ENCODE peak calls at places on chromosomes 6 and 20, in seven cellular contexts. One of them, this sample, is unnamed.
A peak's percentile ranks its signal among the peaks of the same experiment; 100 is the strongest.

GRCh38 chr6:149065658-149066556 is 251.6 kb upstream of the TAB2 start:
- DNase-seq in HepG2: no peak
- DNase-seq in GM23338: no peak
- DNase-seq in K562: no peak
- DNase-seq in sigmoid colon: no peak
- DNase-seq in transverse colon: no peak
- DNase-seq in HL-60: peak; percentile 66
- DNase-seq in this sample: no peak

GRCh38 chr6:117591405-117591804 is 10.9 kb downstream of the GOPC start:
- DNase-seq in HepG2: no peak
- DNase-seq in GM23338: no peak
- DNase-seq in K562: no peak
- DNase-seq in sigmoid colon: no peak
- DNase-seq in transverse colon: no peak
- DNase-seq in HL-60: no peak
- DNase-seq in this sample: no peak

GRCh38 chr6:148217051-148217450 is 125.6 kb upstream of the SASH1 start:
- DNase-seq in HepG2: no peak
- DNase-seq in GM23338: no peak
- DNase-seq in K562: no peak
- DNase-seq in sigmoid colon: no peak
- DNase-seq in transverse colon: no peak
- DNase-seq in HL-60: no peak
- DNase-seq in this sample: no peak

GRCh38 chr20:40741507-40742106 is 52.6 kb upstream of the MAFB start:
- DNase-seq in HepG2: peak; percentile 57
- DNase-seq in GM23338: peak; percentile 83
- DNase-seq in K562: peak; percentile 56
- DNase-seq in sigmoid colon: no peak
- DNase-seq in transverse colon: peak; percentile 51
- DNase-seq in HL-60: peak; percentile 56
- DNase-seq in this sample: peak; percentile 67

GRCh38 chr20:4942336-4942735 is 59.0 kb downstream of the SLC23A2 start:
- DNase-seq in HepG2: no peak
- DNase-seq in GM23338: no peak
- DNase-seq in K562: no peak
- DNase-seq in sigmoid colon: no peak
- DNase-seq in transverse colon: no peak
- DNase-seq in HL-60: no peak
- DNase-seq in this sample: no peak

GRCh38 chr6:1957746-1958145 is 287.7 kb downstream of the GMDS start:
- DNase-seq in HepG2: no peak
- DNase-seq in GM23338: no peak
- DNase-seq in K562: no peak
- DNase-seq in sigmoid colon: no peak
- DNase-seq in transverse colon: no peak
- DNase-seq in HL-60: no peak
- DNase-seq in this sample: no peak

GRCh38 chr20:58223358-58223941 is 5.0 kb downstream of the ANKRD60 start:
- DNase-seq in HepG2: no peak
- DNase-seq in GM23338: no peak
- DNase-seq in K562: no peak
- DNase-seq in sigmoid colon: peak; percentile 34
- DNase-seq in transverse colon: no peak
- DNase-seq in HL-60: no peak
- DNase-seq in this sample: no peak

GRCh38 chr20:31968299-31969126 is 562 bp downstream of the XKR7 start:
- DNase-seq in HepG2: peak; percentile 64
- DNase-seq in GM23338: peak; percentile 97
- DNase-seq in K562: peak; percentile 85
- DNase-seq in sigmoid colon: no peak
- DNase-seq in transverse colon: peak; percentile 56
- DNase-seq in HL-60: peak; percentile 69
- DNase-seq in this sample: peak; percentile 63

GRCh38 chr6:109093732-109094131 is 914 bp downstream of the SESN1 start:
- DNase-seq in HepG2: no peak
- DNase-seq in GM23338: no peak
- DNase-seq in K562: peak; percentile 36
- DNase-seq in sigmoid colon: no peak
- DNase-seq in transverse colon: no peak
- DNase-seq in HL-60: no peak
- DNase-seq in this sample: no peak

GRCh38 chr6:19664050-19664449 is 173.1 kb upstream of the ID4 start:
- DNase-seq in HepG2: no peak
- DNase-seq in GM23338: peak; percentile 38
- DNase-seq in K562: no peak
- DNase-seq in sigmoid colon: no peak
- DNase-seq in transverse colon: no peak
- DNase-seq in HL-60: no peak
- DNase-seq in this sample: no peak

GRCh38 chr20:33178726-33179125 is 10.8 kb downstream of the BPIFA2 start:
- DNase-seq in HepG2: peak; percentile 57
- DNase-seq in GM23338: peak; percentile 63
- DNase-seq in K562: no peak
- DNase-seq in sigmoid colon: no peak
- DNase-seq in transverse colon: no peak
- DNase-seq in HL-60: no peak
- DNase-seq in this sample: peak; percentile 59

GRCh38 chr6:138622967-138623366 is 123.7 kb upstream of the NHSL1 start:
- DNase-seq in HepG2: no peak
- DNase-seq in GM23338: no peak
- DNase-seq in K562: no peak
- DNase-seq in sigmoid colon: no peak
- DNase-seq in transverse colon: no peak
- DNase-seq in HL-60: no peak
- DNase-seq in this sample: no peak

GRCh38 chr6:152979116-152979515 is 3.7 kb downstream of the FBXO5 start:
- DNase-seq in HepG2: no peak
- DNase-seq in GM23338: no peak
- DNase-seq in K562: no peak
- DNase-seq in sigmoid colon: no peak
- DNase-seq in transverse colon: no peak
- DNase-seq in HL-60: no peak
- DNase-seq in this sample: no peak

GRCh38 chr6:110255356-110255755 is 75.1 kb downstream of the CDC40 start:
- DNase-seq in HepG2: no peak
- DNase-seq in GM23338: peak; percentile 80
- DNase-seq in K562: peak; percentile 16
- DNase-seq in sigmoid colon: no peak
- DNase-seq in transverse colon: no peak
- DNase-seq in HL-60: no peak
- DNase-seq in this sample: no peak

GRCh38 chr6:224350-224749 is 67.9 kb upstream of the DUSP22 start:
- DNase-seq in HepG2: no peak
- DNase-seq in GM23338: no peak
- DNase-seq in K562: no peak
- DNase-seq in sigmoid colon: no peak
- DNase-seq in transverse colon: no peak
- DNase-seq in HL-60: no peak
- DNase-seq in this sample: no peak

GRCh38 chr6:19836799-19837510 is at the start of gene ID4:
- DNase-seq in HepG2: no peak
- DNase-seq in GM23338: peak; percentile 97
- DNase-seq in K562: no peak
- DNase-seq in sigmoid colon: peak; percentile 98
- DNase-seq in transverse colon: peak; percentile 90
- DNase-seq in HL-60: no peak
- DNase-seq in this sample: peak; percentile 89

GRCh38 chr20:58245181-58245891 is 16.9 kb upstream of the ANKRD60 start:
- DNase-seq in HepG2: no peak
- DNase-seq in GM23338: no peak
- DNase-seq in K562: no peak
- DNase-seq in sigmoid colon: no peak
- DNase-seq in transverse colon: no peak
- DNase-seq in HL-60: no peak
- DNase-seq in this sample: no peak

GRCh38 chr20:50569864-50570836 is 60.0 kb downstream of the PTPN1 start:
- DNase-seq in HepG2: peak; percentile 33
- DNase-seq in GM23338: peak; percentile 72
- DNase-seq in K562: peak; percentile 75
- DNase-seq in sigmoid colon: no peak
- DNase-seq in transverse colon: no peak
- DNase-seq in HL-60: peak; percentile 63
- DNase-seq in this sample: no peak

GRCh38 chr6:30960907-30961673 is 20.3 kb downstream of the MUCL3 start:
- DNase-seq in HepG2: peak; percentile 50
- DNase-seq in GM23338: no peak
- DNase-seq in K562: no peak
- DNase-seq in sigmoid colon: no peak
- DNase-seq in transverse colon: no peak
- DNase-seq in HL-60: no peak
- DNase-seq in this sample: no peak

GRCh38 chr6:167825759-167826229 is 917 bp upstream of the AFDN start:
- DNase-seq in HepG2: peak; percentile 52
- DNase-seq in GM23338: peak; percentile 92
- DNase-seq in K562: peak; percentile 87
- DNase-seq in sigmoid colon: peak; percentile 75
- DNase-seq in transverse colon: peak; percentile 85
- DNase-seq in HL-60: no peak
- DNase-seq in this sample: peak; percentile 84

GRCh38 chr6:33850294-33850693 is 46.5 kb upstream of the MLN start:
- DNase-seq in HepG2: no peak
- DNase-seq in GM23338: no peak
- DNase-seq in K562: no peak
- DNase-seq in sigmoid colon: no peak
- DNase-seq in transverse colon: no peak
- DNase-seq in HL-60: no peak
- DNase-seq in this sample: no peak

GRCh38 chr6:113102761-113103160 is 754.4 kb upstream of the MARCKS start:
- DNase-seq in HepG2: no peak
- DNase-seq in GM23338: no peak
- DNase-seq in K562: no peak
- DNase-seq in sigmoid colon: no peak
- DNase-seq in transverse colon: no peak
- DNase-seq in HL-60: no peak
- DNase-seq in this sample: no peak

GRCh38 chr6:22363966-22364296 is 67.1 kb upstream of the PRL start:
- DNase-seq in HepG2: no peak
- DNase-seq in GM23338: no peak
- DNase-seq in K562: no peak
- DNase-seq in sigmoid colon: no peak
- DNase-seq in transverse colon: no peak
- DNase-seq in HL-60: no peak
- DNase-seq in this sample: no peak

GRCh38 chr6:15061176-15061575 is 184.7 kb upstream of the JARID2 start:
- DNase-seq in HepG2: no peak
- DNase-seq in GM23338: peak; percentile 27
- DNase-seq in K562: no peak
- DNase-seq in sigmoid colon: no peak
- DNase-seq in transverse colon: no peak
- DNase-seq in HL-60: peak; percentile 50
- DNase-seq in this sample: no peak
- TF ChIP-seq POLR2AphosphoS5 in HepG2: no peak
- TF ChIP-seq POLR2AphosphoS5 in GM23338: no peak
- TF ChIP-seq POLR2AphosphoS5 in K562: no peak
- TF ChIP-seq POLR2AphosphoS5 in sigmoid colon: no peak
- TF ChIP-seq POLR2AphosphoS5 in transverse colon: no peak
- TF ChIP-seq POLR2AphosphoS5 in HL-60: no peak
- TF ChIP-seq POLR2AphosphoS5 in this sample: no peak

DNA sequence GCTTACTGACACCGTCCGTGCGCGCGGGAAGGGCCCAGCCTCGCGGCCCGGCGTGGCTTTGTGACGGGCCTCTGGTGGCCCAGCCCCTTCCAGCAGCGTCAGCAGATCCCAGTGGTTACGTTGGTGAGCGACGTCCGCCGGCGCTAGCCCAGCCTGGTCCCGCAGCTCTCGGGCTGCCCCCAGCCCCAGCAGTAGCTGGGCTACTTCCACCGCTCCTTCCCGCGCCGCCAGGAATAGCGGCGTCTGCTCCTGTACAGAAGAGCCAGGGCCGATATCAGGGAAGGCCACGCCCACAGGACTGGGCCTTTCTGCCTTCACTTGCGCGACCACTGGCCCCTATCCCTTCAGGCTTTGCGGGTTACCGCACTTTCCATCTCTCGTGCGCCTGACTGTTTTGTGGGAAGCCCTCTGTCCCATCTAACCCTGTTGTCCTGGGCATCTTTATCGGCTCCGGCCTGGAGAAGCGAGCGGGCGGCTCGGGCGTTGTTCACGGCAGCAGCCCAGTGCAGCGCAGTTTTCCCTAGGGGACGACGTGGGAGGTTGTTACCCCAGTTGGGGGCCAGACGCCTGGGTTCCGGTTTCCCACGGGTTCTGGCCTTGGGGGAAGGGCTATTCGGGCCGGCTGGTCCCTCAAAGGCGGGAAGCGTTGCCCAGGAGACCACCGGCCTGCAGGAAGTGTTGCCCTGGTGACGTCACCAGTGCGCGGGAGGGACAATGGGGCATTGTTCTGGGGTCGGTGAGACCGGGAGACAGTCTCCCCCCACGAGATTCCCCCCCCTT is 3.6 kb upstream of the GPSM3 start:
- DNase-seq in HepG2: peak; percentile 88
- DNase-seq in GM23338: peak; percentile 97
- DNase-seq in K562: peak; percentile 90
- DNase-seq in sigmoid colon: peak; percentile 97
- DNase-seq in transverse colon: peak; percentile 92
- DNase-seq in HL-60: peak; percentile 74
- DNase-seq in this sample: peak; percentile 85
- TF ChIP-seq POLR2AphosphoS5 in HepG2: peak; percentile 96
- TF ChIP-seq POLR2AphosphoS5 in GM23338: peak; percentile 53
- TF ChIP-seq POLR2AphosphoS5 in K562: peak; percentile 90
- TF ChIP-seq POLR2AphosphoS5 in sigmoid colon: peak; percentile 99
- TF ChIP-seq POLR2AphosphoS5 in transverse colon: peak; percentile 99
- TF ChIP-seq POLR2AphosphoS5 in HL-60: peak; percentile 90
- TF ChIP-seq POLR2AphosphoS5 in this sample: peak; percentile 99

DNA sequence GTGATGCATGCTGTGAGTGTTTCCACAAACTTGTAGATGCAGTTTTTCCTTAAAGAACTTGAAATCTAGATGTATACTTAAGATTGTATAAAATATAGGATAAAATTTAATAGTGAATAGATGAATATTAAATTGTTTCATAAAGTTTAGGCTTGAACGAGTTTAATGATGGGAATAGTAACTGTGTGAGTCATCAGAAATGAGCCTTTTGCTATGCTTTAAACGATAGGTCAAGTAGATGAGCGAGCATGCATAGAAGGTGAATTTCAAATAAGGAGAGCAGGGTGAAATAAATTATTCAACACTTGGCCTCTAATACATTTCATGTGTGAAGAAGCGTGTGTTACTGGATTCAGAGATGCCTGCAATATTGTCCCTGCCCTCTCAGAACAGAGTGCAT is 74.5 kb upstream of the EYA4 start:
- DNase-seq in HepG2: no peak
- DNase-seq in GM23338: no peak
- DNase-seq in K562: no peak
- DNase-seq in sigmoid colon: no peak
- DNase-seq in transverse colon: no peak
- DNase-seq in HL-60: no peak
- DNase-seq in this sample: no peak
- TF ChIP-seq POLR2AphosphoS5 in HepG2: no peak
- TF ChIP-seq POLR2AphosphoS5 in GM23338: no peak
- TF ChIP-seq POLR2AphosphoS5 in K562: no peak
- TF ChIP-seq POLR2AphosphoS5 in sigmoid colon: no peak
- TF ChIP-seq POLR2AphosphoS5 in transverse colon: no peak
- TF ChIP-seq POLR2AphosphoS5 in HL-60: no peak
- TF ChIP-seq POLR2AphosphoS5 in this sample: no peak

DNA sequence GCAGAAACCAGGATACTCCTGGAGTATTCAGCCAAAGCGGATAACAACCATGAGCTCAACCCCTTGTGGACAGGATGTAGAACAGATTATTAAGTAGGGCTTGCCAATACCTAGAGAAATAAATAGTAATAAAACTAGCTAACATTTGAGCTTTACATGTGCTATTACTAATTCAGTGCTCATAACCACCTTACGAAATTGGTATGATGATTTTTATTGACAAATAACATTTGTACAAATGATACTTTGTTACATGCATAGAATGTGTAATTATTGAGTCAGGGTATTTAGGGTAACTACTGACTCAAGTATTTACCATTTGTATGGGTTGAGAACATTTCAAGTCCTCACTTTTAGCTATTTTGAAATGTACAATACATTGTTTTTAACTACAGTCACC is 287.9 kb downstream of the CDC5L start:
- DNase-seq in HepG2: no peak
- DNase-seq in GM23338: no peak
- DNase-seq in K562: no peak
- DNase-seq in sigmoid colon: no peak
- DNase-seq in transverse colon: no peak
- DNase-seq in HL-60: no peak
- DNase-seq in this sample: no peak
- TF ChIP-seq POLR2AphosphoS5 in HepG2: no peak
- TF ChIP-seq POLR2AphosphoS5 in GM23338: no peak
- TF ChIP-seq POLR2AphosphoS5 in K562: no peak
- TF ChIP-seq POLR2AphosphoS5 in sigmoid colon: no peak
- TF ChIP-seq POLR2AphosphoS5 in transverse colon: no peak
- TF ChIP-seq POLR2AphosphoS5 in HL-60: no peak
- TF ChIP-seq POLR2AphosphoS5 in this sample: no peak

This sample was measured in stomach.